ENCODE peak calls at places on chromosome 21, in ten cellular contexts. C is CD8-positive, alpha-beta memory T cell; T is ELR; N is pancreas; B is caudate nucleus; I is psoas muscle; V is GM12891; M is heart left ventricle; Q is HFF-Myc; D is epithelial cell of esophagus. G is an unnamed sample.

GRCh38 chr21:37565530-37566223 is 199.1 kb downstream of the DYRK1A start:
- DNase-seq in C (no peak), T (peak; percentile 52), N (no peak), B (no peak), I (no peak), V (no peak), M (no peak), Q (no peak), D (no peak), G (no peak)

GRCh38 chr21:34583926-34584563 is 30.9 kb downstream of the RCAN1 start:
- DNase-seq in C (no peak), T (no peak), N (no peak), B (no peak), I (no peak), V (no peak), M (no peak), Q (no peak), D (no peak), G (no peak)

GRCh38 chr21:45098867-45099266 is 24.5 kb downstream of the ADARB1 start:
- DNase-seq in C (no peak), T (peak; percentile 33), N (no peak), B (no peak), I (no peak), V (no peak), M (no peak), Q (no peak), D (peak; percentile 24), G (no peak)

GRCh38 chr21:18443085-18443484 is 39.5 kb upstream of the TMPRSS15 start:
- DNase-seq in C (no peak), T (no peak), N (no peak), B (no peak), I (no peak), V (no peak), M (no peak), Q (no peak), D (no peak), G (no peak)

GRCh38 chr21:27171704-27172103 is 204.8 kb upstream of the ADAMTS5 start:
- DNase-seq in C (no peak), T (no peak), N (no peak), B (no peak), I (no peak), V (no peak), M (no peak), Q (no peak), D (no peak), G (no peak)

GRCh38 chr21:36773111-36773510 is 74.2 kb downstream of the SIM2 start:
- DNase-seq in C (no peak), T (peak; percentile 41), N (peak; percentile 93), B (peak; percentile 23), I (peak; percentile 95), V (no peak), M (peak; percentile 90), Q (no peak), D (peak; percentile 89), G (no peak)

GRCh38 chr21:41068411-41069304 is 99.3 kb upstream of the BACE2 start:
- DNase-seq in C (no peak), T (peak; percentile 35), N (peak; percentile 60), B (peak; percentile 70), I (peak; percentile 83), V (peak; percentile 72), M (peak; percentile 92), Q (peak; percentile 6), D (peak; percentile 75), G (peak; percentile 38)

GRCh38 chr21:9839011-9839661 is 682.2 kb upstream of the TPTE start:
- DNase-seq in C (no peak), T (no peak), N (no peak), B (no peak), I (peak; percentile 56), V (no peak), M (peak; percentile 78), Q (no peak), D (no peak), G (no peak)

GRCh38 chr21:36839123-36839522 is 127.3 kb downstream of the HLCS start:
- DNase-seq in C (no peak), T (peak; percentile 40), N (no peak), B (no peak), I (no peak), V (no peak), M (no peak), Q (no peak), D (no peak), G (no peak)

GRCh38 chr21:44058652-44058964 is 46.5 kb downstream of the TRAPPC10 start:
- DNase-seq in C (no peak), T (no peak), N (no peak), B (no peak), I (no peak), V (no peak), M (no peak), Q (no peak), D (no peak), G (no peak)

GRCh38 chr21:23401278-23401677 is 2206.0 kb downstream of the MRPL39 start:
- DNase-seq in C (no peak), T (peak; percentile 21), N (no peak), B (no peak), I (no peak), V (no peak), M (no peak), Q (no peak), D (no peak), G (no peak)

GRCh38 chr21:16040601-16041000 is 310.8 kb downstream of the USP25 start:
- DNase-seq in C (no peak), T (peak; percentile 50), N (no peak), B (no peak), I (no peak), V (no peak), M (no peak), Q (peak; percentile 22), D (peak; percentile 37), G (no peak)

GRCh38 chr21:38861989-38862683 is 56.4 kb downstream of the ETS2 start:
- DNase-seq in C (no peak), T (no peak), N (no peak), B (no peak), I (no peak), V (no peak), M (no peak), Q (peak; percentile 42), D (no peak), G (peak; percentile 22)

GRCh38 chr21:42641311-42642218 is 11.9 kb upstream of the PDE9A start:
- DNase-seq in C (peak; percentile 18), T (no peak), N (no peak), B (no peak), I (peak; percentile 44), V (no peak), M (peak; percentile 54), Q (no peak), D (no peak), G (no peak)

GRCh38 chr21:31363720-31364119 is 19.7 kb upstream of the TIAM1 start:
- DNase-seq in C (no peak), T (no peak), N (no peak), B (no peak), I (no peak), V (no peak), M (no peak), Q (no peak), D (no peak), G (no peak)

GRCh38 chr21:45766055-45766454 is 122.5 kb downstream of the PCBP3 start:
- DNase-seq in C (no peak), T (no peak), N (no peak), B (no peak), I (no peak), V (no peak), M (no peak), Q (no peak), D (no peak), G (no peak)

GRCh38 chr21:25568230-25568629 is 39.1 kb downstream of the MRPL39 start:
- DNase-seq in C (peak; percentile 49), T (peak; percentile 49), N (no peak), B (no peak), I (no peak), V (no peak), M (peak; percentile 61), Q (no peak), D (no peak), G (no peak)

GRCh38 chr21:45163413-45164123 is 89.2 kb downstream of the ADARB1 start:
- DNase-seq in C (no peak), T (no peak), N (no peak), B (no peak), I (no peak), V (no peak), M (peak; percentile 35), Q (no peak), D (no peak), G (no peak)

GRCh38 chr21:27060190-27060589 is 93.3 kb upstream of the ADAMTS5 start:
- DNase-seq in C (no peak), T (no peak), N (no peak), B (no peak), I (no peak), V (no peak), M (no peak), Q (no peak), D (peak; percentile 10), G (no peak)

GRCh38 chr21:32021319-32022027 is 148.7 kb downstream of the HUNK start:
- DNase-seq in C (no peak), T (no peak), N (peak; percentile 74), B (peak; percentile 27), I (no peak), V (no peak), M (peak; percentile 79), Q (no peak), D (no peak), G (no peak)

GRCh38 chr21:39852726-39853510 is 14.3 kb upstream of the PCP4 start:
- DNase-seq in C (no peak), T (no peak), N (no peak), B (no peak), I (no peak), V (no peak), M (no peak), Q (no peak), D (no peak), G (no peak)

GRCh38 chr21:32102426-32102825 is 176.4 kb downstream of the MIS18A start:
- DNase-seq in C (no peak), T (peak; percentile 2), N (no peak), B (no peak), I (no peak), V (no peak), M (no peak), Q (no peak), D (no peak), G (no peak)

GRCh38 chr21:45379171-45379900 is 25.6 kb upstream of the COL18A1 start:
- DNase-seq in C (peak; percentile 15), T (no peak), N (no peak), B (no peak), I (peak; percentile 24), V (no peak), M (peak; percentile 30), Q (no peak), D (no peak), G (no peak)

GRCh38 chr21:29465528-29465927 is 166.8 kb downstream of the BACH1 start:
- DNase-seq in C (no peak), T (no peak), N (no peak), B (no peak), I (no peak), V (no peak), M (no peak), Q (no peak), D (no peak), G (no peak)

GRCh38 chr21:29145354-29145782 is 14.9 kb downstream of the MAP3K7CL start:
- DNase-seq in C (no peak), T (peak; percentile 95), N (no peak), B (no peak), I (peak; percentile 63), V (no peak), M (no peak), Q (peak; percentile 85), D (peak; percentile 95), G (no peak)

GRCh38 chr21:36791695-36792451 is 93.0 kb downstream of the SIM2 start:
- DNase-seq in C (no peak), T (no peak), N (no peak), B (no peak), I (no peak), V (no peak), M (no peak), Q (no peak), D (no peak), G (no peak)

GRCh38 chr21:38925923-38926322 is 120.2 kb downstream of the ETS2 start:
- DNase-seq in C (no peak), T (peak; percentile 87), N (no peak), B (no peak), I (peak; percentile 83), V (no peak), M (peak; percentile 72), Q (peak; percentile 65), D (peak; percentile 89), G (no peak)

GRCh38 chr21:43362306-43362927 is 64.5 kb downstream of the SIK1 start:
- DNase-seq in C (peak; percentile 91), T (peak; percentile 72), N (no peak), B (no peak), I (peak; percentile 88), V (peak; percentile 87), M (peak; percentile 90), Q (peak; percentile 37), D (peak; percentile 68), G (no peak)